ENCODE peak calls at places on chromosomes 12 and 14, in nine cellular contexts. One of them, this sample, is unnamed.

GRCh38 chr12:21780786-21781185 is 6.3 kb upstream of the KCNJ8 start:
- DNase-seq in Panc1: no peak
- DNase-seq in NCI-H1092: no peak
- DNase-seq in cardiac muscle cell: no peak
- DNase-seq in fibroblast of the aortic adventitia: peak
- DNase-seq in psoas muscle: no peak
- DNase-seq in uterus: no peak
- DNase-seq in T-helper 9 cell: no peak
- DNase-seq in NCI-H2081: no peak
- DNase-seq in this sample: no peak

GRCh38 chr14:68133856-68134255 is 314.3 kb downstream of the RAD51B start:
- DNase-seq in Panc1: no peak
- DNase-seq in NCI-H1092: no peak
- DNase-seq in cardiac muscle cell: no peak
- DNase-seq in fibroblast of the aortic adventitia: no peak
- DNase-seq in psoas muscle: no peak
- DNase-seq in uterus: no peak
- DNase-seq in T-helper 9 cell: no peak
- DNase-seq in NCI-H2081: no peak
- DNase-seq in this sample: no peak

GRCh38 chr14:90416649-90417237 is 19.9 kb downstream of the CALM1 start:
- DNase-seq in Panc1: no peak
- DNase-seq in NCI-H1092: no peak
- DNase-seq in cardiac muscle cell: peak
- DNase-seq in fibroblast of the aortic adventitia: no peak
- DNase-seq in psoas muscle: no peak
- DNase-seq in uterus: no peak
- DNase-seq in T-helper 9 cell: no peak
- DNase-seq in NCI-H2081: no peak
- DNase-seq in this sample: no peak

GRCh38 chr14:35410858-35411257 is 6.3 kb upstream of the NFKBIA start:
- DNase-seq in Panc1: no peak
- DNase-seq in NCI-H1092: no peak
- DNase-seq in cardiac muscle cell: no peak
- DNase-seq in fibroblast of the aortic adventitia: no peak
- DNase-seq in psoas muscle: no peak
- DNase-seq in uterus: no peak
- DNase-seq in T-helper 9 cell: no peak
- DNase-seq in NCI-H2081: no peak
- DNase-seq in this sample: no peak

GRCh38 chr14:25484194-25484593 is 434.2 kb upstream of the STXBP6 start:
- DNase-seq in Panc1: no peak
- DNase-seq in NCI-H1092: no peak
- DNase-seq in cardiac muscle cell: no peak
- DNase-seq in fibroblast of the aortic adventitia: no peak
- DNase-seq in psoas muscle: no peak
- DNase-seq in uterus: no peak
- DNase-seq in T-helper 9 cell: no peak
- DNase-seq in NCI-H2081: peak
- DNase-seq in this sample: no peak

GRCh38 chr14:85415015-85415712 is 114.8 kb upstream of the FLRT2 start:
- DNase-seq in Panc1: peak
- DNase-seq in NCI-H1092: no peak
- DNase-seq in cardiac muscle cell: peak
- DNase-seq in fibroblast of the aortic adventitia: peak
- DNase-seq in psoas muscle: no peak
- DNase-seq in uterus: peak
- DNase-seq in T-helper 9 cell: no peak
- DNase-seq in NCI-H2081: peak
- DNase-seq in this sample: peak

GRCh38 chr14:27427796-27428195 is 830.0 kb upstream of the NOVA1 start:
- DNase-seq in Panc1: no peak
- DNase-seq in NCI-H1092: no peak
- DNase-seq in cardiac muscle cell: peak
- DNase-seq in fibroblast of the aortic adventitia: peak
- DNase-seq in psoas muscle: no peak
- DNase-seq in uterus: no peak
- DNase-seq in T-helper 9 cell: no peak
- DNase-seq in NCI-H2081: no peak
- DNase-seq in this sample: peak

GRCh38 chr12:120404271-120404670 is 33.6 kb upstream of the COX6A1 start:
- DNase-seq in Panc1: no peak
- DNase-seq in NCI-H1092: no peak
- DNase-seq in cardiac muscle cell: no peak
- DNase-seq in fibroblast of the aortic adventitia: no peak
- DNase-seq in psoas muscle: no peak
- DNase-seq in uterus: no peak
- DNase-seq in T-helper 9 cell: no peak
- DNase-seq in NCI-H2081: no peak
- DNase-seq in this sample: no peak

GRCh38 chr12:116607039-116607438 is 47.9 kb downstream of the MAP1LC3B2 start:
- DNase-seq in Panc1: no peak
- DNase-seq in NCI-H1092: no peak
- DNase-seq in cardiac muscle cell: no peak
- DNase-seq in fibroblast of the aortic adventitia: no peak
- DNase-seq in psoas muscle: no peak
- DNase-seq in uterus: no peak
- DNase-seq in T-helper 9 cell: no peak
- DNase-seq in NCI-H2081: no peak
- DNase-seq in this sample: no peak

GRCh38 chr12:131445184-131445974 is 265.5 kb upstream of the SFSWAP start:
- DNase-seq in Panc1: no peak
- DNase-seq in NCI-H1092: no peak
- DNase-seq in cardiac muscle cell: no peak
- DNase-seq in fibroblast of the aortic adventitia: no peak
- DNase-seq in psoas muscle: no peak
- DNase-seq in uterus: no peak
- DNase-seq in T-helper 9 cell: no peak
- DNase-seq in NCI-H2081: no peak
- DNase-seq in this sample: no peak

GRCh38 chr12:49021292-49021915 is 2.8 kb upstream of the PRKAG1 start:
- DNase-seq in Panc1: no peak
- DNase-seq in NCI-H1092: no peak
- DNase-seq in cardiac muscle cell: no peak
- DNase-seq in fibroblast of the aortic adventitia: no peak
- DNase-seq in psoas muscle: peak
- DNase-seq in uterus: no peak
- DNase-seq in T-helper 9 cell: no peak
- DNase-seq in NCI-H2081: no peak
- DNase-seq in this sample: no peak

GRCh38 chr12:34108967-34109366 is 86.7 kb downstream of the ALG10 start:
- DNase-seq in Panc1: no peak
- DNase-seq in NCI-H1092: no peak
- DNase-seq in cardiac muscle cell: no peak
- DNase-seq in fibroblast of the aortic adventitia: no peak
- DNase-seq in psoas muscle: no peak
- DNase-seq in uterus: no peak
- DNase-seq in T-helper 9 cell: no peak
- DNase-seq in NCI-H2081: no peak
- DNase-seq in this sample: no peak

GRCh38 chr14:79514700-79515099 is 696.6 kb downstream of the DIO2 start:
- DNase-seq in Panc1: no peak
- DNase-seq in NCI-H1092: no peak
- DNase-seq in cardiac muscle cell: peak
- DNase-seq in fibroblast of the aortic adventitia: peak
- DNase-seq in psoas muscle: no peak
- DNase-seq in uterus: no peak
- DNase-seq in T-helper 9 cell: no peak
- DNase-seq in NCI-H2081: no peak
- DNase-seq in this sample: no peak

GRCh38 chr14:65832431-65833253 is 420.1 kb downstream of the FUT8 start:
- DNase-seq in Panc1: no peak
- DNase-seq in NCI-H1092: no peak
- DNase-seq in cardiac muscle cell: peak
- DNase-seq in fibroblast of the aortic adventitia: peak
- DNase-seq in psoas muscle: no peak
- DNase-seq in uterus: no peak
- DNase-seq in T-helper 9 cell: no peak
- DNase-seq in NCI-H2081: no peak
- DNase-seq in this sample: no peak

GRCh38 chr14:34038358-34039057 is 87.6 kb upstream of the EGLN3 start:
- DNase-seq in Panc1: no peak
- DNase-seq in NCI-H1092: no peak
- DNase-seq in cardiac muscle cell: no peak
- DNase-seq in fibroblast of the aortic adventitia: no peak
- DNase-seq in psoas muscle: no peak
- DNase-seq in uterus: no peak
- DNase-seq in T-helper 9 cell: no peak
- DNase-seq in NCI-H2081: no peak
- DNase-seq in this sample: no peak

GRCh38 chr12:21220266-21220665 is 89.3 kb downstream of the SLCO1B1 start:
- DNase-seq in Panc1: no peak
- DNase-seq in NCI-H1092: no peak
- DNase-seq in cardiac muscle cell: no peak
- DNase-seq in fibroblast of the aortic adventitia: no peak
- DNase-seq in psoas muscle: no peak
- DNase-seq in uterus: no peak
- DNase-seq in T-helper 9 cell: no peak
- DNase-seq in NCI-H2081: no peak
- DNase-seq in this sample: no peak

GRCh38 chr12:9380650-9381049 is 172.5 kb upstream of the PZP start:
- DNase-seq in Panc1: no peak
- DNase-seq in NCI-H1092: no peak
- DNase-seq in cardiac muscle cell: no peak
- DNase-seq in fibroblast of the aortic adventitia: no peak
- DNase-seq in psoas muscle: no peak
- DNase-seq in uterus: no peak
- DNase-seq in T-helper 9 cell: no peak
- DNase-seq in NCI-H2081: no peak
- DNase-seq in this sample: no peak

GRCh38 chr12:27705263-27705662 is 5.4 kb upstream of the MRPS35 start:
- DNase-seq in Panc1: no peak
- DNase-seq in NCI-H1092: no peak
- DNase-seq in cardiac muscle cell: no peak
- DNase-seq in fibroblast of the aortic adventitia: no peak
- DNase-seq in psoas muscle: no peak
- DNase-seq in uterus: no peak
- DNase-seq in T-helper 9 cell: no peak
- DNase-seq in NCI-H2081: no peak
- DNase-seq in this sample: no peak

GRCh38 chr12:108683906-108684556 is 47.3 kb downstream of the CORO1C start:
- DNase-seq in Panc1: no peak
- DNase-seq in NCI-H1092: no peak
- DNase-seq in cardiac muscle cell: no peak
- DNase-seq in fibroblast of the aortic adventitia: no peak
- DNase-seq in psoas muscle: no peak
- DNase-seq in uterus: no peak
- DNase-seq in T-helper 9 cell: no peak
- DNase-seq in NCI-H2081: no peak
- DNase-seq in this sample: no peak

GRCh38 chr12:95185096-95185495 is 32.2 kb downstream of the FGD6 start:
- DNase-seq in Panc1: no peak
- DNase-seq in NCI-H1092: no peak
- DNase-seq in cardiac muscle cell: no peak
- DNase-seq in fibroblast of the aortic adventitia: no peak
- DNase-seq in psoas muscle: no peak
- DNase-seq in uterus: no peak
- DNase-seq in T-helper 9 cell: no peak
- DNase-seq in NCI-H2081: no peak
- DNase-seq in this sample: no peak

GRCh38 chr12:56237552-56237951 is 7.7 kb downstream of the SLC39A5 start:
- DNase-seq in Panc1: no peak
- DNase-seq in NCI-H1092: no peak
- DNase-seq in cardiac muscle cell: no peak
- DNase-seq in fibroblast of the aortic adventitia: no peak
- DNase-seq in psoas muscle: no peak
- DNase-seq in uterus: no peak
- DNase-seq in T-helper 9 cell: no peak
- DNase-seq in NCI-H2081: no peak
- DNase-seq in this sample: no peak

GRCh38 chr12:52057614-52057939 is 6.3 kb downstream of the NR4A1 start:
- DNase-seq in Panc1: no peak
- DNase-seq in NCI-H1092: no peak
- DNase-seq in cardiac muscle cell: no peak
- DNase-seq in fibroblast of the aortic adventitia: peak
- DNase-seq in psoas muscle: no peak
- DNase-seq in uterus: no peak
- DNase-seq in T-helper 9 cell: no peak
- DNase-seq in NCI-H2081: no peak
- DNase-seq in this sample: no peak

GRCh38 chr12:116039081-116039480 is 238.4 kb downstream of the MED13L start:
- DNase-seq in Panc1: no peak
- DNase-seq in NCI-H1092: no peak
- DNase-seq in cardiac muscle cell: peak
- DNase-seq in fibroblast of the aortic adventitia: peak
- DNase-seq in psoas muscle: no peak
- DNase-seq in uterus: no peak
- DNase-seq in T-helper 9 cell: no peak
- DNase-seq in NCI-H2081: no peak
- DNase-seq in this sample: no peak

GRCh38 chr14:103576371-103577024 is 13.7 kb downstream of the COA8 start:
- DNase-seq in Panc1: no peak
- DNase-seq in NCI-H1092: no peak
- DNase-seq in cardiac muscle cell: peak
- DNase-seq in fibroblast of the aortic adventitia: peak
- DNase-seq in psoas muscle: peak
- DNase-seq in uterus: peak
- DNase-seq in T-helper 9 cell: no peak
- DNase-seq in NCI-H2081: peak
- DNase-seq in this sample: peak

GRCh38 chr14:103056322-103057027 is 874 bp downstream of the CDC42BPB start:
- DNase-seq in Panc1: no peak
- DNase-seq in NCI-H1092: no peak
- DNase-seq in cardiac muscle cell: peak
- DNase-seq in fibroblast of the aortic adventitia: peak
- DNase-seq in psoas muscle: peak
- DNase-seq in uterus: peak
- DNase-seq in T-helper 9 cell: no peak
- DNase-seq in NCI-H2081: peak
- DNase-seq in this sample: peak

GRCh38 chr12:42336286-42336685 is 10.3 kb downstream of the PPHLN1 start:
- DNase-seq in Panc1: no peak
- DNase-seq in NCI-H1092: no peak
- DNase-seq in cardiac muscle cell: no peak
- DNase-seq in fibroblast of the aortic adventitia: no peak
- DNase-seq in psoas muscle: no peak
- DNase-seq in uterus: no peak
- DNase-seq in T-helper 9 cell: no peak
- DNase-seq in NCI-H2081: no peak
- DNase-seq in this sample: no peak

GRCh38 chr14:87059060-87059827 is 933.7 kb downstream of the GALC start:
- DNase-seq in Panc1: no peak
- DNase-seq in NCI-H1092: no peak
- DNase-seq in cardiac muscle cell: no peak
- DNase-seq in fibroblast of the aortic adventitia: peak
- DNase-seq in psoas muscle: no peak
- DNase-seq in uterus: no peak
- DNase-seq in T-helper 9 cell: no peak
- DNase-seq in NCI-H2081: no peak
- DNase-seq in this sample: no peak

GRCh38 chr12:130199536-130200390 is 37.5 kb downstream of the FZD10 start:
- DNase-seq in Panc1: no peak
- DNase-seq in NCI-H1092: no peak
- DNase-seq in cardiac muscle cell: no peak
- DNase-seq in fibroblast of the aortic adventitia: no peak
- DNase-seq in psoas muscle: no peak
- DNase-seq in uterus: no peak
- DNase-seq in T-helper 9 cell: no peak
- DNase-seq in NCI-H2081: no peak
- DNase-seq in this sample: no peak

GRCh38 chr14:83779266-83779665 is 1750.7 kb upstream of the FLRT2 start:
- DNase-seq in Panc1: no peak
- DNase-seq in NCI-H1092: no peak
- DNase-seq in cardiac muscle cell: peak
- DNase-seq in fibroblast of the aortic adventitia: no peak
- DNase-seq in psoas muscle: no peak
- DNase-seq in uterus: no peak
- DNase-seq in T-helper 9 cell: no peak
- DNase-seq in NCI-H2081: no peak
- DNase-seq in this sample: no peak

GRCh38 chr12:9258676-9259075 is 50.5 kb upstream of the PZP start:
- DNase-seq in Panc1: no peak
- DNase-seq in NCI-H1092: no peak
- DNase-seq in cardiac muscle cell: no peak
- DNase-seq in fibroblast of the aortic adventitia: no peak
- DNase-seq in psoas muscle: no peak
- DNase-seq in uterus: no peak
- DNase-seq in T-helper 9 cell: no peak
- DNase-seq in NCI-H2081: no peak
- DNase-seq in this sample: no peak

GRCh38 chr12:109905301-109905700 is 5.2 kb downstream of the TCHP start:
- DNase-seq in Panc1: no peak
- DNase-seq in NCI-H1092: no peak
- DNase-seq in cardiac muscle cell: no peak
- DNase-seq in fibroblast of the aortic adventitia: no peak
- DNase-seq in psoas muscle: no peak
- DNase-seq in uterus: no peak
- DNase-seq in T-helper 9 cell: no peak
- DNase-seq in NCI-H2081: no peak
- DNase-seq in this sample: no peak

This sample was measured in NCI-H460.